ENCODE peak calls at places on chromosomes 3 and 15, in four cellular contexts. T is HepG2, Q is GM12878, C is K562. D is an unnamed sample.

GRCh38 chr3:10370429-10370828 is 49.5 kb upstream of the SEC13 start:
- DNase-seq in T (no peak), Q (no peak), C (peak), D (no peak)

GRCh38 chr3:175526609-175527280 is 667.6 kb downstream of the NAALADL2 start:
- DNase-seq in T (no peak), Q (no peak), C (no peak), D (no peak)

GRCh38 chr3:29140706-29141105 is 140.2 kb upstream of the RBMS3 start:
- DNase-seq in T (no peak), Q (no peak), C (no peak), D (no peak)

GRCh38 chr3:99703535-99703934 is 65.1 kb downstream of the COL8A1 start:
- DNase-seq in T (no peak), Q (no peak), C (no peak), D (no peak)

GRCh38 chr3:87125116-87125515 is 102.0 kb upstream of the CHMP2B start:
- DNase-seq in T (no peak), Q (no peak), C (no peak), D (no peak)

GRCh38 chr3:130688677-130689076 is 58.0 kb downstream of the PIK3R4 start:
- DNase-seq in T (no peak), Q (no peak), C (no peak), D (no peak)

GRCh38 chr15:70453238-70453637 is 310.1 kb downstream of the UACA start:
- DNase-seq in T (no peak), Q (no peak), C (no peak), D (no peak)

GRCh38 chr3:112640333-112640863 is 545 bp downstream of the CCDC80 start:
- DNase-seq in T (no peak), Q (no peak), C (no peak), D (peak)

GRCh38 chr15:80527406-80527805 is 123.2 kb downstream of the ARNT2 start:
- DNase-seq in T (no peak), Q (no peak), C (no peak), D (no peak)

GRCh38 chr15:90083954-90084607 is 18.2 kb downstream of the IDH2 start:
- DNase-seq in T (no peak), Q (no peak), C (no peak), D (no peak)
- TF ChIP-seq POLR2AphosphoS2 in T (no peak), Q (no peak), C (no peak), D (no peak)

GRCh38 chr3:32442766-32443165 is 51.1 kb downstream of the CMTM7 start:
- DNase-seq in T (no peak), Q (no peak), C (no peak), D (no peak)
- TF ChIP-seq POLR2AphosphoS2 in T (no peak), Q (no peak), C (no peak), D (no peak)

GRCh38 chr3:127590282-127590592 is 296 bp downstream of the TPRA1 start:
- DNase-seq in T (no peak), Q (no peak), C (peak), D (no peak)
- TF ChIP-seq POLR2AphosphoS2 in T (no peak), Q (no peak), C (no peak), D (no peak)

DNA sequence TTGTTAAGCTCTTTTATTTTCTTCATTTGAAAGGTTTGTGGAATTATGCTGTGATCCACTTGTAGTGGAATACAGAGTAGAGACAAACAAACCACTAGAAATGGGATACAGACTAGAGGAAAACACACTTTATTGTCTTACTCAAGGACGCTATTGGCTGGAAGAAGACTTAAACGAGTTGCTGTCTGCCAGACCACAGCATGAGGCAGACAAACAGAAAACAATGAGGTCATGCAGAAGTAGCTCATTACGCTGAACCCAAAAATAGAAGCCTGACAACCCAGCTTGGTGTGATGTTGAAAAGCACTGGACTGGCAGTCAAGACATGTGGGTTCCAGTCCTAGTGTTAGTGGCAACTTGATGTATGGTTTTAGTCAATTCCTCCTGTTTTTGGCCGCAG is 62.4 kb upstream of the P3H2 start:
- DNase-seq in T (no peak), Q (no peak), C (no peak), D (peak)
- TF ChIP-seq POLR2AphosphoS2 in T (no peak), Q (no peak), C (no peak), D (no peak)

DNA sequence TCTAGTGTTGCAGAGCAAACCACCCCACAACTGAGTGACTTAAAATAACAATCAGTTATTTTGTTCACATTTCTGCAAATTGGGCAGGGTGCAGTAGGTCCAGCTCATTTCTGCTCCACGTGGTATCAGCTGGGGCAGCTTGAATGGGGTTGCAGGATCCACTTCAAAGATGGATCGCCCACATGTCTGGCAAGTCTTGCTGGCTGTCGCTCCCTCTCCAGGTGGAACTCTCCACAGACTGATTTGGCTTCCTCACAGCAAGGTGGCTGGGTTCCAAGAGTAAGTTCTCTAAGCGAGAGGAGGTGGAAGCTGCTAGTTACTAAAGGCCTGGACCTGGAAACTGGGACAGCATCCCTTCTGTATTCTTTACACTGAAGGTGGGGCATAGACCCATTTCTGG is 213.3 kb downstream of the SLC9A9 start:
- DNase-seq in T (no peak), Q (no peak), C (no peak), D (no peak)
- TF ChIP-seq POLR2AphosphoS2 in T (no peak), Q (no peak), C (no peak), D (no peak)

D was measured in A549.